ENCODE peak calls at places on chromosomes 3 and 15, in eight cellular contexts. U is activated CD8-positive, alpha-beta memory T cell treated with anti-CD3 and anti-CD28 coated beads for 48 hours; Y is esophagus squamous epithelium; W is CD4-positive, CD25-positive, alpha-beta regulatory T cell; A is iris pigment epithelial cell; Q is COLO829; J is activated B cell treated with CpG ODN at 0.5 μM for 24 hours; R is AG04450. N is an unnamed sample.

GRCh38 chr3:36991923-36992805 is 767 bp downstream of the EPM2AIP1 start:
- DNase-seq in R (peak; percentile 15), Q (no peak), W (no peak), J (no peak), A (peak; percentile 83), U (no peak), Y (no peak), N (peak; percentile 52)

GRCh38 chr3:72482589-72483249 is 365.5 kb downstream of the SHQ1 start:
- DNase-seq in R (peak; percentile 27), U (peak; percentile 62), J (no peak), Y (peak; percentile 18), A (peak; percentile 80), Q (peak; percentile 62), W (peak; percentile 77), N (peak; percentile 84)

GRCh38 chr3:189169728-189170127 is 2.0 kb upstream of the TPRG1 start:
- DNase-seq in Y (no peak), U (no peak), J (no peak), R (no peak), W (no peak), A (no peak), Q (no peak), N (no peak)

GRCh38 chr3:121018917-121019321 is 110.9 kb downstream of the STXBP5L start:
- DNase-seq in R (no peak), A (no peak), Q (no peak), Y (no peak), W (no peak), J (no peak), U (no peak), N (no peak)

GRCh38 chr3:197354195-197355059 is 56.0 kb upstream of the DLG1 start:
- DNase-seq in J (no peak), U (no peak), R (peak; percentile 49), W (no peak), Q (no peak), Y (no peak), A (peak; percentile 78), N (peak; percentile 57)

GRCh38 chr3:44074181-44074580 is 167.5 kb upstream of the TOPAZ1 start:
- DNase-seq in W (no peak), U (no peak), R (no peak), A (no peak), J (no peak), Q (no peak), Y (no peak), N (peak; percentile 13)

GRCh38 chr15:78241017-78241416 is 6.7 kb upstream of the ACSBG1 start:
- DNase-seq in Q (peak; percentile 55), Y (peak; percentile 16), J (peak; percentile 77), R (peak; percentile 33), W (peak; percentile 76), A (peak; percentile 61), U (peak; percentile 84), N (peak; percentile 77)

GRCh38 chr3:53346514-53346913 is 829 bp downstream of the DCP1A start:
- DNase-seq in R (no peak), U (no peak), A (peak; percentile 29), J (no peak), Y (no peak), Q (no peak), W (peak; percentile 10), N (peak; percentile 23)

GRCh38 chr15:67914537-67915373 is 74.9 kb upstream of the RNU6-1 start:
- DNase-seq in U (no peak), Y (no peak), J (no peak), R (no peak), A (peak; percentile 59), W (no peak), Q (peak; percentile 16), N (peak; percentile 74)

N was measured in cardiac fibroblast.